ENCODE peak calls at places on chromosomes 13 and 19, in six cellular contexts. K is pancreas, N is left ventricle myocardium inferior, A is fibroblast of lung, Y is PC-3, D is endodermal cell. U is an unnamed sample. For H3K36me3, the result is how much of the 10 kb centered on the place peaks cover.

GRCh38 chr13:40318366-40318765 is 348.1 kb downstream of the FOXO1 start:
- DNase-seq in K (peak), N (peak), A (no peak), Y (no peak), D (no peak), U (peak)

GRCh38 chr19:2640563-2641331 is 61.7 kb downstream of the GNG7 start:
- DNase-seq in K (no peak), N (no peak), A (no peak), Y (no peak), D (no peak), U (no peak)

GRCh38 chr19:14774373-14774772 is 4.0 kb downstream of the ADGRE2 start:
- DNase-seq in K (no peak), N (no peak), A (no peak), Y (no peak), D (no peak), U (no peak)

GRCh38 chr13:97003071-97003470 is 8.8 kb upstream of the OXGR1 start:
- DNase-seq in K (no peak), N (no peak), A (no peak), Y (peak), D (no peak), U (no peak)

GRCh38 chr19:45780146-45780447 is 2.2 kb downstream of the DMPK start:
- DNase-seq in K (peak), N (no peak), A (no peak), Y (no peak), D (peak), U (no peak)

GRCh38 chr13:80242728-80243427 is 98.0 kb downstream of the SPRY2 start:
- DNase-seq in K (no peak), N (no peak), A (no peak), Y (no peak), D (no peak), U (no peak)

GRCh38 chr13:111864566-111864965 is 202.4 kb upstream of the SOX1 start:
- DNase-seq in K (no peak), N (no peak), A (no peak), Y (no peak), D (no peak), U (no peak)

GRCh38 chr13:73657821-73658540 is 476.2 kb downstream of the KLF12 start:
- DNase-seq in K (peak), N (peak), A (peak), Y (no peak), D (no peak), U (peak)

GRCh38 chr19:7386308-7386707 is 37.6 kb downstream of the ARHGEF18 start:
- DNase-seq in K (no peak), N (no peak), A (no peak), Y (peak), D (peak), U (no peak)

GRCh38 chr13:26968431-26969335 is 202.9 kb downstream of the USP12 start:
- DNase-seq in K (peak), N (no peak), A (no peak), Y (no peak), D (peak), U (no peak)

GRCh38 chr13:111406636-111407035 is 86.2 kb downstream of the TEX29 start:
- DNase-seq in K (no peak), N (no peak), A (no peak), Y (no peak), D (no peak), U (no peak)

GRCh38 chr19:4304509-4305252 is at the start of gene FSD1:
- DNase-seq in K (peak), N (no peak), A (peak), Y (peak), D (peak), U (peak)

DNA sequence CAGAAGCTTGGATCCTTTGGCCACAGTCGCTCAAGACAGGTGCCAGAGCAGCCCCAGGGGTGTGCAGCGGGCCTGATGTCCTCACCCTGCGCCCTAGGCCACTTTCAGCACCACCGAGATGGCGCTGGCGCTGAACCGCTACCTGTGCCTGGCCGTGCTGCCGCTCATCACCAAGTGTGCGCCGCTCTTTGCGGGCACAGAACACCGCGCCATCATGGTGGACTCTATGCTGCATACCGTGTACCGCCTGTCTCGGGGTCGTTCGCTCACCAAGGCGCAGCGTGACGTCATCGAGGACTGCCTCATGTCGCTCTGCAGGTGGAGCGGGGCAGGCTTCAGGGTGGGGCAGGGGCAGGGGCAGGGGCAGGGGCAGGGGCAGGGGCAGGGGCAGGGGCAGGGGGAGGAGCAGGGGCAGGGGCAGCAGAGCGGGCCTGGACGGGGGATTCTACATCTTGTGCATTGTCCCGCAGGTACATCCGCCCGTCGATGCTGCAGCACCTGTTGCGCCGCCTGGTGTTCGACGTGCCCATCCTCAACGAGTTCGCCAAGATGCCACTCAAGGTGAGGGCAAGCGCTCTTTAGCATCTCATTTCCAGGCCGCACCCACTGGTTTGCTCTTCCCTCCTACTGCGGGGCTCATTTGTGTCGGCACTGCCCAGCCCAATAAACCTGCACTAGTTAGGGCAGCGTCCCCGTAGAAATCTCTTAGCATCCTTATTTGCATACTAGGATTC is 69.1 kb downstream of the RYR1 start:
- DNase-seq in K (no peak), N (no peak), A (no peak), Y (no peak), D (no peak), U (peak)
- H3K36me3 ChIP-seq in K (under half), N (under half), A (under half), Y (under half), D (under half), U (under half)

GRCh38 chr13:49625392-49626137 is 2.7 kb upstream of the ARL11 start:
- DNase-seq in K (peak), N (peak), A (peak), Y (no peak), D (no peak), U (no peak)
- H3K27ac ChIP-seq in K (peak), N (peak), A (no peak), Y (no peak), D (no peak), U (no peak)

DNA sequence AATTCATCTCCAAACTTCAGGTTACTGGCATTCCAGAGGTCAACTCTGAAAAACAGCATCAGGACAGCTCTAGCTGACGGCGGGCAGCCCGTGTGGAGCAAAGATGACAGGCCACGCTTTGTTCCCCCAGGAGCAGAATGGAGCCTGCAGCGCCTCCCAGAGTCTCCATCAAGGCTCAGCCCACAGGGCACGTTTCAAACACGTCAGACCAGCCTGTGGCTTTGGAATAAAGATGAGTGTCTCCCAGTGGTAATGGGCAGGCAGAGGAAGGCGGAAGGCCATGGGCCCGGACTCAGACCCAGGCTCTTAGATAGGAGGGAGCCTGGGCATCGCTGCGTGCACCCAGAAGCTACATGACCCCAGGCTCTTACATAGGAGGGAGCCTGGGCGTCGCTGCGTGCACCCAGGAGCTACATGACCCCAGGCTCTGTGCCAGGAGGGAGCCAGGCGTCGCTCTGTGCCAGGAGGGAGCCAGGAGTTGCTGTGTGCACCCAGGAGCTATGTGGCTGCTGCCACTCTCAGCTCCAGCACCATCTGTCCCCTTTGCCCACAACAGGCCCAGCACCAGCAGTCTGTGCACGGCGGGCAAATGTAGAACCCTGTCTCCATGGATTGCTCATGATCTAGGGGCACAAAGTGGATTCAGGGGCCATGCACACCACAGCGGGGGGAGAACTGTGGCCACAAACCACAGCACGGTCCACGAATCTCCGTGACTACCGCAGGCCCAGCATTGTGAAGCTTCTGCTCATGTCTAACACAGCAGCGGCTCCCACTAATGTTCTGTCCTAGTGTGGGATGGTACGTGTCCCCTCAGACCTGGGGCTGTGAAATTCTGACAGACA is 47.8 kb upstream of the C13orf46 start:
- DNase-seq in K (peak), N (no peak), A (no peak), Y (no peak), D (no peak), U (no peak)
- H3K4me3 ChIP-seq in K (no peak), N (no peak), A (no peak), Y (no peak), D (no peak), U (no peak)

DNA sequence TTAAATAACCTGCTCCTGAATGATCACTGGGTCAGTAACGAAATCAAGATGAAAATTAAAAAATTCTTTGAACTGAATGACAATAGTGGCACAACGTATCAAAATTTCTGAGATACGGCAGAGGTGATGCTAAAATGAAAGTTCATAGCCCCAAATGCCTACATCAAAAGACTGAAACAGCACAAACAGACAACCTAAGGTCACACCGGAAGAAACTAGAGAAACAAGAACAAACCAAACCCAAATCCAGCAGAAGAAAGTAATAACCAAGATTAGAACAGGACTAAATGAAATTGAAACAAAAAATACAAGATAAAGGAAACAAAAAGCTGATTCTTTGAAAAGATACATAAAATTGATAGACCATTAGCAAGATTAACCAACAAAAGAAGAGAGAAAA is 324.1 kb downstream of the RBM26 start:
- DNase-seq in K (no peak), N (no peak), A (no peak), Y (no peak), D (no peak), U (no peak)
- H3K36me3 ChIP-seq in K (under half), N (under half), A (under half), Y (under half), D (under half), U (under half)

DNA sequence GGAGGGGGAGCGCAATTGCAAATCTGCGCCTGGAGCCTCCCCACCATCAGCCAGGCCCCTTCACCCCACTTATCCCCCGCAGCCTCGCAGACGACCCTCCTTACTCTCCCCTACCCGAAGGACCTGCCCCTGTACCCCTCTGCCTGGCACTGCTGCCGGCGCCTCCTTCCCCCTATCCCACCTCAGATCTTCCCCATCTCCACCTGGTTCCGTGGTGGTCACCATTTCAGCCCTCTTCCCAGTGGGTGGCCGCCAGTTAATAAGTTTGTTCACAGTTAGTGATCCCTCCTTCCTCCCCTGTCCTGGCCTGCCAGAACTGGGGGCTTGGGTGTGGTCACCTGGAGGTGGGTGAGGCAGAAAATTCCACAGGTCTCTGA is 397 bp downstream of the SLC44A2 start:
- DNase-seq in K (no peak), N (no peak), A (no peak), Y (peak), D (peak), U (no peak)
- H3K27ac ChIP-seq in K (peak), N (peak), A (peak), Y (peak), D (peak), U (peak)

U was measured in testis.